ENCODE peak calls at places on chromosomes 16 and 17, in eight cellular contexts. A is mammary epithelial cell; O is ovary; Q is tibial artery; H is H9; X is CD8-positive, alpha-beta memory T cell; G is upper lobe of right lung; Z is AG04450. B is an unnamed sample.

GRCh38 chr16:57736419-57737281 is 1.1 kb downstream of the KATNB1 start:
- DNase-seq in G (peak), O (peak), H (peak), A (peak), Q (no peak), X (peak), Z (peak), B (no peak)

GRCh38 chr16:10828851-10829331 is 10.3 kb upstream of the TVP23A start:
- DNase-seq in G (peak), Q (peak), O (peak), H (no peak), X (no peak), A (peak), Z (peak), B (peak)

GRCh38 chr17:66971249-66971648 is 6.7 kb downstream of the CACNG4 start:
- DNase-seq in A (no peak), O (no peak), H (no peak), G (no peak), Z (no peak), X (no peak), Q (no peak), B (no peak)

GRCh38 chr16:72786606-72787005 is 261.3 kb downstream of the ZFHX3 start:
- DNase-seq in Z (no peak), Q (no peak), G (no peak), A (no peak), O (no peak), X (no peak), H (no peak), B (no peak)

GRCh38 chr17:42608692-42609181 is 437 bp downstream of the RETREG3 start:
- DNase-seq in H (no peak), Q (peak), G (no peak), A (no peak), Z (no peak), O (no peak), X (no peak), B (no peak)

GRCh38 chr16:11972128-11972527 is 4.4 kb upstream of the SNX29 start:
- DNase-seq in G (no peak), Q (no peak), X (no peak), H (no peak), A (no peak), O (no peak), Z (no peak), B (no peak)

GRCh38 chr16:24906199-24906808 is 60.5 kb downstream of the SLC5A11 start:
- DNase-seq in O (no peak), Z (no peak), Q (no peak), H (no peak), A (no peak), G (no peak), X (no peak), B (no peak)

GRCh38 chr17:35780876-35781409 is 14.5 kb downstream of the MMP28 start:
- DNase-seq in Z (no peak), H (no peak), G (no peak), A (no peak), O (no peak), X (no peak), Q (no peak), B (no peak)

GRCh38 chr17:42407289-42407836 is 15.7 kb downstream of the CAVIN1 start:
- DNase-seq in A (peak), Q (peak), Z (no peak), H (peak), O (peak), G (peak), X (peak), B (peak)

GRCh38 chr17:34519286-34519685 is 60.1 kb upstream of the TMEM132E start:
- DNase-seq in X (no peak), G (no peak), Z (no peak), H (peak), A (no peak), Q (no peak), O (no peak), B (no peak)

GRCh38 chr17:44912763-44913544 is 2.3 kb downstream of the GFAP start:
- DNase-seq in G (peak), Z (no peak), Q (no peak), X (no peak), A (no peak), O (no peak), H (no peak), B (no peak)

GRCh38 chr17:17140590-17140980 is 65.5 kb downstream of the PLD6 start:
- DNase-seq in A (peak), O (no peak), Z (peak), Q (no peak), G (no peak), H (no peak), X (no peak), B (no peak)

GRCh38 chr17:16406742-16407674 is 8.4 kb upstream of the TRPV2 start:
- DNase-seq in X (no peak), Z (no peak), G (peak), O (peak), H (peak), Q (peak), A (no peak), B (no peak)

GRCh38 chr17:31197991-31198390 is 99.0 kb downstream of the OMG start:
- DNase-seq in O (no peak), Z (no peak), X (no peak), Q (no peak), H (no peak), G (no peak), A (peak), B (no peak)

GRCh38 chr16:87210949-87211348 is 106.2 kb downstream of the C16orf95 start:
- DNase-seq in O (no peak), A (peak), X (no peak), Z (no peak), H (no peak), G (no peak), Q (no peak), B (no peak)

GRCh38 chr16:57805176-57805575 is 2.9 kb upstream of the KIFC3 start:
- DNase-seq in Q (no peak), G (no peak), X (no peak), O (no peak), H (no peak), Z (no peak), A (no peak), B (no peak)

GRCh38 chr16:87581867-87582220 is 20.5 kb upstream of the JPH3 start:
- DNase-seq in Q (peak), Z (peak), X (no peak), O (peak), G (no peak), A (peak), H (no peak), B (no peak)

GRCh38 chr17:40321502-40322416 is 12.8 kb downstream of the RARA start:
- DNase-seq in H (peak), Q (peak), Z (no peak), O (peak), X (no peak), A (no peak), G (peak), B (peak)

GRCh38 chr17:49217651-49218413 is 7.3 kb downstream of the ABI3 start:
- DNase-seq in G (peak), Q (peak), Z (no peak), A (no peak), O (no peak), H (no peak), X (peak), B (no peak)

GRCh38 chr17:49817993-49818392 is 29.5 kb downstream of the KAT7 start:
- DNase-seq in Z (no peak), O (no peak), G (no peak), X (peak), H (no peak), Q (no peak), A (no peak), B (no peak)

GRCh38 chr16:54505479-54506247 is 219.1 kb upstream of the IRX3 start:
- DNase-seq in H (no peak), A (no peak), Z (no peak), Q (no peak), X (no peak), G (no peak), O (no peak), B (no peak)

DNA sequence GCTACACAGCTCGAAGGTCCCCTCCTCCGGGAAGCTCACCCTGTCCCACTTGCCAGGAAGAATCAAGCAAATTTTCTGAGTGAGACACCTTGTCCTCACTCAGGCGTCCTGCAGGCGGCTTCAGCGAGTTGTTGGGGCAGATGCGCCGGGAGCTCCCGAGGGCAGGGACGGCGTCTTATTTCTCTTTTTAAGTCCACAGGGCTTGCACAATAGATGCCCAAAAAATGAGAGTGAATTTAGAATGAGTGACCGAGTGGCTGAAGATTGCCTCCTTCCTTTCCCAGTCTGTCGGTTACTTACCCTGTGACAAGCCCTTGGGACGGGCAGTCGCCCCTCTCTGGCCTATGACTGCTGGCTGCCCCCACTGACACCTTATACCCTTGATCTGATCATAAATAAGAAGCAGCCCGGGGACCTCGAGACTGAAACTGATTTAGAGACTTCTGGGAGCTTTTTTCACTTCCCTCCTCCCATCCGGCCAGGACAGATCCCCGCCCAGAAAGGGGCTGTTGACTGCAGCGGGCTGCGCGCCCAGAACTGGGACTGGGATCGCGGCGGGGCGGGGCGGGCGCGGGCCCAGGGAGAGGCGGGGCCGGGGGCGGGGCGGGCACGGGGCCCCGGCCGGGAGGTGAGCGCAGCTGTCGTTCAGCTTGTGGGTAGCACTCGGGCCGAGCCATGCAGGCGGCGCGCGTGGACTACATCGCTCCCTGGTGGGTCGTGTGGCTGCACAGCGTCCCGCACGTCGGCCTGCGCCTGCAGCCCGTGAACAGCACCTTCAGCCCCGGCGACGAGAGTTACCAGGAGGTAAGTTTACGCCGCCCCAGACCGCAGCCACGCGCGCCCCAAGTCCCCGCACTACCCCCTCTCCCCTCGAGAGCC is at the start of gene TTYH2:
- DNase-seq in O (peak), Q (peak), G (peak), A (peak), H (peak), X (peak), Z (peak), B (peak)
- H3K27ac ChIP-seq in O (no peak), Q (peak), G (peak), A (peak), H (no peak), X (peak), Z (peak), B (peak)

DNA sequence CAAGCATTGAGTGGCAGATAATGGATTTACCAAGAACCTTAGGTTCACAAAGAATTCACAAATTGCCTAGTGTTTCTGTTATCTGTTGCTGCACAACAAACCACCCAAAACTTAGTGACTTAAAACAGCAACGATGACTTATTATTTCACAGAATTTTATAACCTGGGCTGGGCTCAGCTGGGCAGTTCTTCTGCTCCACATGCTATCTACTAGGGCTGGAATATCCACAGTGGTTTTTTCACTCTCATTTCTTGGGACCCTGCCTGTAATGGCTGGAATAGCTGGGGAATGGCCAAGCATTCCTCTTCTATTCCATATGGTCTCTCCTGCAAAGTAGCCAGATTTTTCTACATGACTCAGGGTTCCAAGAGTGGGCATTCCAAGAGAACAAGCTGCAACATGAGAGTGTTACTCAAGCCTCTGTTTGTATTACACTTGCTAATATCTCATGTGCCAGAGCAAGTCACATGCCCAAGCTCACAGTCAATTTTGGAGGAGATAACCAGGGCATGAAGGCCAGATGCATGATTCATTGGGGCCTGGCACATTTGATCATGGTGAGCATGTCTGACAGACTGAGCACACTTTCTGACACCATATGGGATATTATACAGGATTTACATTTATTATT is 4.9 kb upstream of the PSMD7 start:
- DNase-seq in Z (no peak), Q (no peak), O (no peak), X (no peak), H (no peak), G (no peak), A (peak), B (no peak)
- H3K27ac ChIP-seq in Z (no peak), Q (no peak), O (no peak), X (no peak), H (no peak), G (no peak), A (peak), B (no peak)

GRCh38 chr17:75397217-75397616 is 8.3 kb downstream of the GRB2 start:
- DNase-seq in H (no peak), Q (no peak), X (no peak), A (no peak), G (no peak), Z (no peak), O (no peak), B (no peak)

GRCh38 chr17:75398279-75398678 is 7.2 kb downstream of the GRB2 start:
- DNase-seq in Q (no peak), O (no peak), G (no peak), Z (no peak), H (no peak), A (no peak), X (no peak), B (no peak)

GRCh38 chr17:75394332-75394918 is 11.1 kb downstream of the GRB2 start:
- DNase-seq in G (no peak), X (no peak), A (no peak), Q (no peak), O (no peak), Z (no peak), H (no peak), B (no peak)

GRCh38 chr17:75396025-75396424 is 9.5 kb downstream of the GRB2 start:
- DNase-seq in H (no peak), Q (no peak), G (no peak), Z (no peak), O (no peak), X (no peak), A (no peak), B (no peak)

DNA sequence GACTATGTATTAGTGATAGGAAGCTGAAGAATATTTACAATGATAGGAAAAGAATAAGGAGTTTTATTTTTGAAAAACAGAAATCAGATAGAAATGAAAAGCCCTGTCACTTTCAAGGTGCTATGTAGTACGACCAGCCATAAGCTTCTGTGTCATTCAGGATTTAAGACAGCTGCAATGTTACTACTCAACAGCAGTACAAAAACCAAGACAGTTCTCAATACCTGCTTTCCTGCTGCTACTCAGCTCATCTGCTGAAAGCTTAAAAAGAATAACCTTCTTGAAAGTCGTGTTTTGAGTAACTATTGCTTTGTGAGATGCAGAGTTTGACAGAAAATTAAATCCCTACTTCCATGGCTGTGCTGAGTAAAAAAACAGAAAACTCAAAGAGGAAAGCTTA is 8.7 kb downstream of the GRB2 start:
- DNase-seq in A (no peak), X (no peak), Q (no peak), O (no peak), G (no peak), H (no peak), Z (no peak), B (no peak)
- H3K27ac ChIP-seq in A (no peak), X (no peak), Q (no peak), O (no peak), G (no peak), H (no peak), Z (no peak), B (no peak)

GRCh38 chr16:84889066-84889465 is 69.3 kb downstream of the CRISPLD2 start:
- DNase-seq in O (no peak), H (no peak), A (no peak), Z (no peak), Q (no peak), X (no peak), G (no peak), B (no peak)

GRCh38 chr16:84893467-84893848 is 73.7 kb downstream of the CRISPLD2 start:
- DNase-seq in X (no peak), H (no peak), A (no peak), Z (no peak), G (no peak), Q (no peak), O (no peak), B (no peak)

GRCh38 chr16:84890427-84890826 is 70.6 kb downstream of the CRISPLD2 start:
- DNase-seq in H (no peak), O (no peak), Q (no peak), Z (no peak), A (no peak), X (no peak), G (no peak), B (no peak)

GRCh38 chr16:84892097-84892496 is 72.3 kb downstream of the CRISPLD2 start:
- DNase-seq in Z (no peak), H (no peak), O (no peak), X (no peak), A (no peak), G (no peak), Q (no peak), B (no peak)

GRCh38 chr16:84891149-84891795 is 71.5 kb downstream of the CRISPLD2 start:
- DNase-seq in O (no peak), Q (no peak), Z (no peak), A (no peak), X (no peak), H (no peak), G (no peak), B (no peak)
- H3K27ac ChIP-seq in O (no peak), Q (no peak), Z (no peak), A (no peak), X (no peak), H (no peak), G (peak), B (no peak)

GRCh38 chr17:78401246-78401645 is 22.8 kb downstream of the PGS1 start:
- DNase-seq in X (no peak), Z (no peak), H (no peak), Q (no peak), A (peak), O (no peak), G (no peak), B (no peak)

GRCh38 chr17:78399693-78400144 is 21.3 kb downstream of the PGS1 start:
- DNase-seq in Z (no peak), X (no peak), G (no peak), O (no peak), H (no peak), A (peak), Q (no peak), B (no peak)

GRCh38 chr17:78403822-78404221 is 25.4 kb downstream of the PGS1 start:
- DNase-seq in Q (no peak), G (no peak), O (no peak), Z (no peak), H (no peak), A (no peak), X (no peak), B (no peak)

GRCh38 chr17:78400581-78401240 is 22.3 kb downstream of the PGS1 start:
- DNase-seq in H (no peak), Q (no peak), O (no peak), Z (no peak), X (no peak), G (no peak), A (peak), B (no peak)

DNA sequence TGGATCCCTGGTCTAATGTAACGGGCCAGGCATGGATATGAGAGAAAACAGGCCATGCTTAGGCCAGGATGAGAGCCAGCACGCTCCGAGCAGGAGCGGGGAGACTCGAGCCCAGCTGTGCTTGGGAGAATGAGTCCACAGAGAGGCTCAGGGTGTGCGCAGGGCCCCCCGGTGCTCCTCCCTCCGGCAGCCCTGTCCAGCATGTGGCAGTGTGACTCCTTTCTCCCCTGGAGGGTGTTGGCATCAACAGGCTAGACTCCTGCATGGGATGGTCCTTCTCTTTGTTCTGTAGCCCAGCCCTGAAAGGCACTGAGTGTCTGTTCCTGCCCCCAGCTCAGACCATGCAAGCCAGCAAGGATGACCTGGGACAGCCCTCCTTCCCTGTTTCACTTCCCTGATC is 23.4 kb downstream of the PGS1 start:
- DNase-seq in X (no peak), A (no peak), Q (no peak), G (no peak), Z (no peak), H (no peak), O (no peak), B (no peak)
- H3K27ac ChIP-seq in X (no peak), A (peak), Q (no peak), G (no peak), Z (no peak), H (no peak), O (no peak), B (no peak)

GRCh38 chr17:70078994-70079531 is 4.0 kb downstream of the KCNJ16 start:
- DNase-seq in H (no peak), Z (no peak), G (no peak), O (no peak), Q (no peak), X (no peak), A (no peak), B (no peak)

GRCh38 chr17:70076189-70076588 is 1.2 kb downstream of the KCNJ16 start:
- DNase-seq in A (no peak), H (no peak), X (no peak), G (no peak), O (no peak), Z (no peak), Q (no peak), B (no peak)

GRCh38 chr17:70076831-70077230 is 1.8 kb downstream of the KCNJ16 start:
- DNase-seq in Z (no peak), H (no peak), Q (no peak), X (no peak), G (no peak), O (no peak), A (no peak), B (no peak)

GRCh38 chr17:70080541-70081347 is 5.7 kb downstream of the KCNJ16 start:
- DNase-seq in Q (no peak), G (no peak), Z (no peak), H (no peak), A (peak), X (no peak), O (no peak), B (no peak)

DNA sequence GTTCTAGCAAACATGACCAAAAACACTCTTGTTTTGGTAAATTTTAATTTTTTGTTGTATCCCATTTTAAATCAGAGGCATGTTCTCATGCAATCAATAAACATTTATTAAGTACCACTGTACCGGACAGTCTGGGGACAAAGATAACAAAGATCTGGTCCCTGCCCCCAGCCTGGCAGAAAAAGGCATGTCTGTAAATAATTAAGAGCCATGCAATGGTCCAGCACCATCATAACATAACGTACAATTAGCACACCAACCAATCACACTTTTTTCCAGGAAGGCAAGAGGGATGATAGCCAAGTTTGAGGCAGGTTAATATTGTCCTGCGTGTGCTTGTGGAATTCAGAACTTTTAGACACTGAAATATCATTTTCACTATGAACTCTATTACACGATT is 3.5 kb downstream of the KCNJ16 start:
- DNase-seq in H (no peak), Z (no peak), Q (no peak), G (no peak), X (no peak), O (no peak), A (no peak), B (no peak)
- H3K27ac ChIP-seq in H (no peak), Z (no peak), Q (no peak), G (no peak), X (no peak), O (no peak), A (no peak), B (no peak)